ENCODE peak calls at places on chromosomes 16 and 17, in four cellular contexts. One of them, this sample, is unnamed.

GRCh38 chr16:66899310-66899944 is 19.1 kb downstream of the PDP2 start:
- DNase-seq in A549: no peak
- DNase-seq in stromal cell of bone marrow: no peak
- DNase-seq in GM06990: no peak
- DNase-seq in this sample: no peak

GRCh38 chr17:50668025-50668837 is 33.5 kb downstream of the ABCC3 start:
- DNase-seq in A549: peak
- DNase-seq in GM06990: no peak
- DNase-seq in stromal cell of bone marrow: no peak
- DNase-seq in this sample: no peak

GRCh38 chr16:77760800-77761199 is 27.6 kb upstream of the VAT1L start:
- DNase-seq in stromal cell of bone marrow: no peak
- DNase-seq in A549: no peak
- DNase-seq in GM06990: no peak
- DNase-seq in this sample: no peak

GRCh38 chr17:9009096-9009495 is 12.2 kb upstream of the NTN1 start:
- DNase-seq in GM06990: no peak
- DNase-seq in stromal cell of bone marrow: no peak
- DNase-seq in A549: no peak
- DNase-seq in this sample: no peak

GRCh38 chr17:58351182-58351581 is 819 bp downstream of the SUPT4H1 start:
- DNase-seq in A549: no peak
- DNase-seq in stromal cell of bone marrow: no peak
- DNase-seq in GM06990: no peak
- DNase-seq in this sample: no peak

GRCh38 chr16:87210949-87211348 is 106.2 kb downstream of the C16orf95 start:
- DNase-seq in stromal cell of bone marrow: no peak
- DNase-seq in A549: peak
- DNase-seq in GM06990: no peak
- DNase-seq in this sample: no peak

GRCh38 chr17:48456584-48456983 is 26.6 kb upstream of the SKAP1 start:
- DNase-seq in GM06990: no peak
- DNase-seq in stromal cell of bone marrow: no peak
- DNase-seq in A549: peak
- DNase-seq in this sample: peak

GRCh38 chr17:77948690-77949114 is 9.8 kb upstream of the TNRC6C start:
- DNase-seq in A549: peak
- DNase-seq in GM06990: no peak
- DNase-seq in stromal cell of bone marrow: peak
- DNase-seq in this sample: peak

GRCh38 chr16:54326266-54326662 is 39.7 kb upstream of the IRX3 start:
- DNase-seq in A549: no peak
- DNase-seq in stromal cell of bone marrow: peak
- DNase-seq in GM06990: no peak
- DNase-seq in this sample: no peak

GRCh38 chr16:25135239-25135878 is 23.8 kb downstream of the LCMT1 start:
- DNase-seq in GM06990: no peak
- DNase-seq in stromal cell of bone marrow: peak
- DNase-seq in A549: peak
- DNase-seq in this sample: peak